ENCODE peak calls at places on chromosomes 4 and X, in eight cellular contexts. V, L, P, O, C, G, T and Z are unnamed samples.

GRCh38 chr4:1015179-1015578 is 3.8 kb downstream of the FGFRL1 start:
- DNase-seq in V (no peak), L (no peak), P (no peak), O (no peak), C (no peak), G (no peak), T (no peak), Z (no peak)

GRCh38 chr4:55346851-55347255 is 811 bp downstream of the SRD5A3 start:
- DNase-seq in V (no peak), L (no peak), P (no peak), O (no peak), C (peak; percentile 13), G (no peak), T (peak; percentile 34), Z (no peak)

GRCh38 chr4:24794916-24795665 is at the start of gene SOD3:
- DNase-seq in V (no peak), L (peak; percentile 98), P (no peak), O (no peak), C (peak; percentile 78), G (no peak), T (peak; percentile 80), Z (peak; percentile 58)

GRCh38 chrX:55767100-55767499 is 49.6 kb downstream of the RRAGB start:
- DNase-seq in V (no peak), L (peak; percentile 27), P (no peak), O (no peak), C (no peak), G (no peak), T (no peak), Z (peak; percentile 3)

GRCh38 chrX:137998619-137999018 is 432.7 kb downstream of the ZIC3 start:
- DNase-seq in V (no peak), L (no peak), P (no peak), O (no peak), C (no peak), G (no peak), T (no peak), Z (no peak)

GRCh38 chrX:51743179-51743957 is at the start of gene GSPT2:
- DNase-seq in V (peak; percentile 74), L (peak; percentile 73), P (peak; percentile 76), O (peak; percentile 48), C (peak; percentile 69), G (peak; percentile 48), T (peak; percentile 60), Z (no peak)

GRCh38 chr4:111641813-111642579 is 503.3 kb upstream of the FAM241A start:
- DNase-seq in V (peak; percentile 86), L (peak; percentile 85), P (peak; percentile 78), O (peak; percentile 22), C (peak; percentile 75), G (no peak), T (peak; percentile 64), Z (peak; percentile 78)

GRCh38 chrX:71637848-71638247 is 19.5 kb upstream of the CXCR3 start:
- DNase-seq in V (no peak), L (peak; percentile 71), P (no peak), O (no peak), C (no peak), G (no peak), T (no peak), Z (no peak)

GRCh38 chr4:155119006-155119405 is 89.4 kb upstream of the NPY2R start:
- DNase-seq in V (no peak), L (no peak), P (peak; percentile 7), O (no peak), C (no peak), G (no peak), T (no peak), Z (no peak)

GRCh38 chr4:158020734-158021346 is 152.0 kb downstream of the GASK1B start:
- DNase-seq in V (no peak), L (peak; percentile 90), P (no peak), O (no peak), C (no peak), G (no peak), T (no peak), Z (peak; percentile 0)

GRCh38 chr4:61545902-61546498 is 345.9 kb downstream of the ADGRL3 start:
- DNase-seq in V (no peak), L (no peak), P (no peak), O (no peak), C (no peak), G (no peak), T (no peak), Z (no peak)

GRCh38 chrX:103170216-103170615 is 44.7 kb upstream of the BEX4 start:
- DNase-seq in V (no peak), L (peak; percentile 62), P (no peak), O (no peak), C (no peak), G (no peak), T (no peak), Z (no peak)

GRCh38 chr4:149961876-149962597 is 116.2 kb upstream of the DCLK2 start:
- DNase-seq in V (no peak), L (peak; percentile 76), P (no peak), O (no peak), C (peak; percentile 4), G (no peak), T (no peak), Z (no peak)

GRCh38 chr4:127957105-127957504 is 7.9 kb downstream of the MFSD8 start:
- DNase-seq in V (no peak), L (no peak), P (no peak), O (no peak), C (no peak), G (no peak), T (no peak), Z (no peak)

GRCh38 chr4:94653095-94653649 is 104.6 kb upstream of the BMPR1B start:
- DNase-seq in V (no peak), L (no peak), P (no peak), O (no peak), C (no peak), G (no peak), T (no peak), Z (no peak)

GRCh38 chrX:108537005-108537404 is 97.4 kb downstream of the COL4A5 start:
- DNase-seq in V (peak; percentile 8), L (peak; percentile 44), P (peak; percentile 73), O (no peak), C (peak; percentile 33), G (no peak), T (peak; percentile 20), Z (peak; percentile 19)